ENCODE peak calls at places on chromosomes 5 and 9, in ten cellular contexts. Y is CD8-positive, alpha-beta T cell; M is AG04450; N is upper lobe of right lung; H is A549; C is PC-3; S is adrenal gland; U is lower lobe of right lung; W is fibroblast of pulmonary artery; L is tibial nerve. V is an unnamed sample.

GRCh38 chr5:60287174-60287771 is 393.7 kb upstream of the PDE4D start:
- DNase-seq in Y (no peak), M (no peak), N (peak), H (peak), C (peak), S (peak), U (peak), W (peak), L (no peak), V (peak)

GRCh38 chr5:18792145-18792544 is 1157.9 kb downstream of the TAF11L14 start:
- DNase-seq in Y (no peak), M (no peak), N (no peak), H (no peak), C (peak), S (no peak), U (no peak), W (peak), L (no peak), V (no peak)

GRCh38 chr9:69582544-69583297 is 89.5 kb downstream of the APBA1 start:
- DNase-seq in Y (no peak), M (no peak), N (no peak), H (no peak), C (peak), S (peak), U (no peak), W (no peak), L (no peak), V (no peak)

GRCh38 chr5:45277860-45278259 is 418.3 kb downstream of the HCN1 start:
- DNase-seq in Y (no peak), M (no peak), N (no peak), H (no peak), C (no peak), S (no peak), U (no peak), W (no peak), L (no peak), V (no peak)

GRCh38 chr5:74173665-74174064 is 466.9 kb downstream of the ENC1 start:
- DNase-seq in Y (no peak), M (no peak), N (no peak), H (no peak), C (no peak), S (no peak), U (no peak), W (no peak), L (no peak), V (no peak)

GRCh38 chr9:1722404-1722803 is 292.7 kb upstream of the SMARCA2 start:
- DNase-seq in Y (no peak), M (no peak), N (no peak), H (no peak), C (peak), S (no peak), U (no peak), W (no peak), L (no peak), V (no peak)

GRCh38 chr9:27888661-27889295 is 315.5 kb upstream of the C9orf72 start:
- DNase-seq in Y (no peak), M (no peak), N (peak), H (peak), C (peak), S (no peak), U (no peak), W (peak), L (no peak), V (peak)

GRCh38 chr9:126217797-126218196 is 108.8 kb upstream of the MVB12B start:
- DNase-seq in Y (no peak), M (no peak), N (no peak), H (no peak), C (no peak), S (no peak), U (no peak), W (no peak), L (no peak), V (no peak)

GRCh38 chr9:137612741-137613142 is 6.1 kb upstream of the EHMT1 start:
- DNase-seq in Y (no peak), M (no peak), N (no peak), H (no peak), C (no peak), S (no peak), U (no peak), W (no peak), L (no peak), V (no peak)

GRCh38 chr5:93299596-93300308 is 281.3 kb downstream of the NR2F1-AS1 start:
- DNase-seq in Y (no peak), M (no peak), N (no peak), H (no peak), C (no peak), S (no peak), U (no peak), W (no peak), L (no peak), V (peak)

GRCh38 chr5:140042551-140043507 is at the start of gene NRG2:
- DNase-seq in Y (peak), M (no peak), N (peak), H (peak), C (peak), S (peak), U (peak), W (peak), L (peak), V (peak)

GRCh38 chr9:121122450-121123032 is 47.8 kb downstream of the CNTRL start:
- DNase-seq in Y (no peak), M (no peak), N (no peak), H (no peak), C (no peak), S (no peak), U (no peak), W (peak), L (no peak), V (no peak)

GRCh38 chr5:145859897-145860296 is 12.9 kb downstream of the GRXCR2 start:
- DNase-seq in Y (no peak), M (no peak), N (no peak), H (no peak), C (no peak), S (no peak), U (no peak), W (no peak), L (no peak), V (no peak)

GRCh38 chr5:1893754-1894153 is 11.0 kb upstream of the IRX4 start:
- DNase-seq in Y (no peak), M (no peak), N (no peak), H (no peak), C (no peak), S (no peak), U (no peak), W (no peak), L (no peak), V (no peak)

GRCh38 chr5:58245479-58245845 is 214.4 kb downstream of the PLK2 start:
- DNase-seq in Y (no peak), M (no peak), N (no peak), H (no peak), C (peak), S (no peak), U (no peak), W (no peak), L (no peak), V (no peak)

GRCh38 chr5:56656816-56657740 is 158.3 kb upstream of the MAP3K1 start:
- DNase-seq in Y (no peak), M (no peak), N (no peak), H (no peak), C (peak), S (no peak), U (no peak), W (peak), L (no peak), V (no peak)

GRCh38 chr9:137970686-137971476 is 93.3 kb downstream of the CACNA1B start:
- DNase-seq in Y (peak), M (no peak), N (peak), H (no peak), C (no peak), S (no peak), U (peak), W (no peak), L (no peak), V (no peak)

GRCh38 chr5:97658116-97658900 is 475.3 kb upstream of the RIOK2 start:
- DNase-seq in Y (no peak), M (no peak), N (no peak), H (no peak), C (peak), S (peak), U (no peak), W (no peak), L (no peak), V (no peak)

GRCh38 chr5:160959804-160960203 is 107.8 kb upstream of the ATP10B start:
- DNase-seq in Y (no peak), M (no peak), N (peak), H (no peak), C (peak), S (peak), U (peak), W (no peak), L (no peak), V (no peak)

GRCh38 chr5:76723266-76723665 is 7.3 kb downstream of the F2R start:
- DNase-seq in Y (no peak), M (no peak), N (no peak), H (no peak), C (no peak), S (no peak), U (no peak), W (no peak), L (no peak), V (no peak)

GRCh38 chr5:43389679-43390329 is 22.4 kb downstream of the CCL28 start:
- DNase-seq in Y (no peak), M (peak), N (no peak), H (peak), C (peak), S (peak), U (no peak), W (peak), L (no peak), V (peak)

GRCh38 chr9:107491081-107492053 is 1.8 kb upstream of the KLF4 start:
- DNase-seq in Y (no peak), M (no peak), N (no peak), H (no peak), C (no peak), S (peak), U (peak), W (no peak), L (no peak), V (no peak)

GRCh38 chr5:10633271-10634049 is 69.6 kb downstream of the ANKRD33B start:
- DNase-seq in Y (no peak), M (no peak), N (peak), H (no peak), C (no peak), S (no peak), U (no peak), W (no peak), L (no peak), V (no peak)

GRCh38 chr5:133195250-133195649 is 143.4 kb downstream of the HSPA4 start:
- DNase-seq in Y (no peak), M (no peak), N (no peak), H (no peak), C (no peak), S (no peak), U (no peak), W (no peak), L (no peak), V (no peak)

GRCh38 chr5:143002459-143003327 is 232.5 kb downstream of the ARHGAP26 start:
- DNase-seq in Y (peak), M (no peak), N (no peak), H (peak), C (peak), S (peak), U (peak), W (peak), L (no peak), V (no peak)

GRCh38 chr9:131733601-131734061 is 6.2 kb downstream of the RAPGEF1 start:
- DNase-seq in Y (no peak), M (peak), N (no peak), H (peak), C (peak), S (peak), U (no peak), W (peak), L (no peak), V (no peak)

GRCh38 chr9:124357591-124358361 is 57.5 kb downstream of the PSMB7 start:
- DNase-seq in Y (peak), M (no peak), N (no peak), H (no peak), C (no peak), S (peak), U (no peak), W (no peak), L (no peak), V (peak)

GRCh38 chr5:50359187-50359586 is 81.9 kb downstream of the EMB start:
- DNase-seq in Y (no peak), M (no peak), N (no peak), H (no peak), C (no peak), S (no peak), U (no peak), W (no peak), L (no peak), V (no peak)

DNA sequence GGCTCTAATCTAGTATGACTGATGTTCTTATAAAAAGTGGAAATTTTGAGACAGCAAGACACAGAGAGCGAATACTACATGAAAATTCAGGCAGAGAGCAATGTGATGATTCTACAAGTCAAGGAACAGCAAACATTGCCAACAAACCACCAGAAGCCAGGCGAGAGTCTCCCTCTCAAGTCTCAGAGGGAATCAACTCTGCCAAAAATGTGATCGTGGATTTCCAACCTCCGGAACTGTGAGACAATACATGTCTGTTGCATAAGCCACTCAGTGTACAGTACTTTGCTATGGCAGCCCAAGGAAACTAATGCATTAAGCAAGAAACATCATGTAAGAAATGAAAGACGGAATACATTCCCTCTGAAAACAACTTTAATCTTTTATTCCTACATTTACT is 52.1 kb upstream of the CCNG1 start:
- DNase-seq in Y (no peak), M (no peak), N (no peak), H (no peak), C (no peak), S (no peak), U (no peak), W (peak), L (no peak), V (no peak)
- H3K4me3 ChIP-seq in Y (no peak), M (no peak), N (no peak), H (no peak), C (no peak), S (no peak), U (no peak), W (no peak), L (no peak), V (no peak)

GRCh38 chr5:20359377-20359776 is 371.4 kb upstream of the CDH18 start:
- DNase-seq in Y (no peak), M (no peak), N (no peak), H (no peak), C (no peak), S (no peak), U (no peak), W (no peak), L (no peak), V (no peak)
- H3K4me3 ChIP-seq in Y (no peak), M (no peak), N (no peak), H (no peak), C (no peak), S (no peak), U (no peak), W (no peak), L (no peak), V (no peak)

DNA sequence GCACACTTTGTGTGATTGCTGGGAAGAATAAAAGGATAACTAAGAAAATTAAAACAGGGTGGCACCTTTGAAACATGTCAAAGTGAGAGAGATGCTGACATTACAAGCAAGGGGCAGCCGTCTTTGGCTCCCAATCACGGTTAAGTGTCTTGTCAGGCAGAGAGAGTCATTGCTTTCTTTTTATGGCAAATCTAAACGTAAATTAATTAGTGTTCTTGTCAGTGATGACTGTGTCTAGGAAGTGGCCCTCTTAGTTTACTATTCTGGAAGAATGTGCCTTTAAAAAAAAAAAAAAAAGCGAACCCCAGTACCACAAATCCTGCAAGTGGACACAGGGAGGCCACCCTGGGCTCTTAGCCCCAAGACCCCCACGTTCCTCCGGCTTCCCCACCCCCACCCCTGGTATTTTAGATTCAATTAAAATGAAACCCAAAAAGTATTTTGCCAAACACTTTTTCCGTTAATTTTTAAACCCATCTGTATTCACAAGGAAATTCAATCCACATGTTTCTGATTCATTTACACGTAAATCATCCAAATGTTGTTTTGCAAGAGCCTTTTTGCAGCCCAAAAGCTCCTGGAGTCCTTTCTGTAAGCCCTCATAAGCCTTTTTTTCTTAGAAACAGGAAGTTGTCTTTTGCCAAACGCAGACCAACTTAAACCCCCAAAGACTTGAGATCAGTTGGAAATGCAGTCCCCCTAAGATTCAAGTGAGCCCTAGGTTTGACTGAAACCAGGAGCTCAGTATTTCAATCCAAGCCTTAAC is 399.3 kb downstream of the EBF1 start:
- DNase-seq in Y (no peak), M (no peak), N (no peak), H (no peak), C (no peak), S (no peak), U (no peak), W (no peak), L (no peak), V (no peak)
- H3K4me3 ChIP-seq in Y (no peak), M (no peak), N (no peak), H (no peak), C (no peak), S (no peak), U (no peak), W (no peak), L (no peak), V (no peak)

GRCh38 chr5:170746081-170746951 is 37.2 kb upstream of the GABRP start:
- DNase-seq in Y (no peak), M (no peak), N (no peak), H (no peak), C (no peak), S (peak), U (no peak), W (no peak), L (no peak), V (no peak)
- H3K4me3 ChIP-seq in Y (no peak), M (no peak), N (no peak), H (no peak), C (no peak), S (no peak), U (no peak), W (no peak), L (no peak), V (no peak)

DNA sequence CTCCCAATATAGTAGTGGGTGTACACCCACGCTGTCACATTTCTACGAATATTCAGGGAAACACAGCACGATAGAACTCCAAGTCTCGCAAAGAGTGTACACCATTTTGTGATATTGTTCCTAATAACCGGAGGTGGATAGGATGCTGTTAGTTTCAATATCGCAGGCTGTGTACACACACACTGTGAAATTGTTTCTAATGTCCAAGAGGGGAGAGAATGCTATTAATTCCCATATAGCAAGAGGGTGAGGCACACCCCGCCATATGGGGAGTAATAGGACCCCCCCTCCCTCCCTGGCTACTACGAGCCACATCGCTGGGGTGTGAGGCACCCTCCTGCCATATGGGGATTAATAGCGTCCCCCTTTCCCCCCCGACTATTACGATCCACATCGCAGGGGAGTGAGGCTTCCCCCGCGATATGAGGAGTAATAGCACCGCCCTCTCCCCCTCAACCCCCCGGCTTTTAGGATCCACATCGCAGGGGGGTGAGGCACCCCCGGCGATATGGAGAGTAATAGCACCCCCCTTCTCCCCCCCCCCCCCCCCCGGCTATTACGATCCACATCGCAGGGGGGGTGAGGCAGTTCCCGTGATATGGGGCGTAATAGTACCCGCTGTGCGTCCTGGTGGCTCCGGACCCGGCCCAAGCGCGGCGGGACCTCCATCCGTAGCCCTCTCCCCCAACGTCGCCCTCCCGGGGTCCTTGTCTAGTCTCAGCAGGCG is 565 bp upstream of the STK32A start:
- DNase-seq in Y (no peak), M (no peak), N (no peak), H (no peak), C (no peak), S (peak), U (no peak), W (no peak), L (no peak), V (no peak)
- H3K4me3 ChIP-seq in Y (no peak), M (peak), N (peak), H (peak), C (peak), S (peak), U (peak), W (peak), L (peak), V (no peak)

GRCh38 chr5:149380466-149381121 is 1.5 kb upstream of the IL17B start:
- DNase-seq in Y (no peak), M (no peak), N (no peak), H (no peak), C (no peak), S (no peak), U (no peak), W (no peak), L (no peak), V (no peak)

GRCh38 chr5:149382517-149383220 is 3.6 kb upstream of the IL17B start:
- DNase-seq in Y (no peak), M (no peak), N (peak), H (no peak), C (no peak), S (no peak), U (no peak), W (no peak), L (no peak), V (no peak)

GRCh38 chr5:149381986-149382338 is 2.9 kb upstream of the IL17B start:
- DNase-seq in Y (peak), M (no peak), N (peak), H (peak), C (peak), S (peak), U (peak), W (peak), L (peak), V (peak)

GRCh38 chr5:149379807-149380374 is 799 bp upstream of the IL17B start:
- DNase-seq in Y (no peak), M (no peak), N (peak), H (no peak), C (no peak), S (no peak), U (no peak), W (no peak), L (no peak), V (no peak)

DNA sequence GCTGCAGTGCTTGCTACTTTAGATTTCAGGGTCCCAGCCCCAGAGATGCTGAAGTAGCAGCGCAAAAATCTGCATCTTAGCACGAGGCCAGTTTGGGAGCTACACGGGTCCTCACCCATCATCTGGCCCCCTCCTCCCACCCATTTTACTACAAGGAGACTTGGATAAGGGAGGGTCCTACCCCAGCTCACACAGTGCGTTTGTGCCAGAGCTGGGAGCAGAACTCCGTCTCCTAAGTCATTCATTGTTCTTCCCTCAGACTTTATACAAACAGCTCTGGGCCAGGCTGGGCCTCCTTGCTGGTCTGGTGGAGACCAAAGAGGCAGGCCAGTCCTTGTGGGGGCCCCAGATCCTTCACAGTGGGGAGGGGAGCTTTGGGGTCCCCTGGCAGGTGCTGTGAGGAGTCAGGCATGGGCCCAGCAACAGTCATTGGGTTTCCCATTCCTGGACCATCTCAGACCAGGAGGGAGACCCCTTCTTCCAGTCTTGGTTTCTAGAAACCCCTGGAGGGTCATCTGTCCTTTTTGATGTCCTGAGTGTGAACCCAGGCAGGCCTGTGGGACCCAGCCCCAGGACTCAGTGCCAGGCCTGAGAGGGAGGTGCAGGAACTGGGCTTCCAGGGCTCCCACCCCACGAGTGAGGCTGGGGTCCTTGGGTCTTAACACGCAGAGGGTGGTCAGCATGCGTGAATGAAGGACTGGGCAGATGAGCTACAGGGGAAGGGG is 2.3 kb upstream of the IL17B start:
- DNase-seq in Y (no peak), M (no peak), N (peak), H (no peak), C (no peak), S (no peak), U (no peak), W (no peak), L (no peak), V (no peak)
- H3K4me3 ChIP-seq in Y (no peak), M (no peak), N (no peak), H (no peak), C (no peak), S (no peak), U (no peak), W (no peak), L (no peak), V (no peak)

GRCh38 chr5:157574456-157575095 is 999 bp downstream of the ADAM19 start:
- DNase-seq in Y (no peak), M (no peak), N (no peak), H (no peak), C (no peak), S (no peak), U (no peak), W (peak), L (no peak), V (no peak)
- H3K4me3 ChIP-seq in Y (peak), M (peak), N (peak), H (peak), C (peak), S (no peak), U (peak), W (peak), L (peak), V (peak)

V was measured in HAP-1.